ENCODE peak calls at places on chromosomes 7 and 10, in five cellular contexts. One of them, this sample, is unnamed.

GRCh38 chr7:30584970-30585369 is 9.7 kb upstream of the GARS1 start:
- DNase-seq in kidney epithelial cell: no peak
- DNase-seq in neuronal stem cell: no peak
- DNase-seq in GM23338: peak; percentile 29
- DNase-seq in SJSA1: no peak
- DNase-seq in this sample: no peak

GRCh38 chr7:89238156-89238555 is 442.6 kb upstream of the TEX47 start:
- DNase-seq in neuronal stem cell: no peak
- DNase-seq in SJSA1: no peak
- DNase-seq in GM23338: no peak
- DNase-seq in kidney epithelial cell: no peak
- DNase-seq in this sample: no peak

GRCh38 chr7:148191391-148192076 is 399.0 kb upstream of the C7orf33 start:
- DNase-seq in GM23338: no peak
- DNase-seq in SJSA1: no peak
- DNase-seq in kidney epithelial cell: no peak
- DNase-seq in neuronal stem cell: no peak
- DNase-seq in this sample: no peak

GRCh38 chr10:125444790-125445189 is 238.2 kb downstream of the TEX36 start:
- DNase-seq in GM23338: peak; percentile 23
- DNase-seq in kidney epithelial cell: no peak
- DNase-seq in neuronal stem cell: no peak
- DNase-seq in SJSA1: no peak
- DNase-seq in this sample: no peak

GRCh38 chr7:90210925-90211324 is 615 bp upstream of the STEAP2 start:
- DNase-seq in kidney epithelial cell: no peak
- DNase-seq in neuronal stem cell: no peak
- DNase-seq in GM23338: peak; percentile 34
- DNase-seq in SJSA1: no peak
- DNase-seq in this sample: no peak

GRCh38 chr7:82359426-82359825 is 84.2 kb downstream of the CACNA2D1 start:
- DNase-seq in GM23338: no peak
- DNase-seq in neuronal stem cell: no peak
- DNase-seq in SJSA1: no peak
- DNase-seq in kidney epithelial cell: no peak
- DNase-seq in this sample: no peak

GRCh38 chr10:63376560-63377304 is 89.0 kb downstream of the JMJD1C start:
- DNase-seq in SJSA1: no peak
- DNase-seq in neuronal stem cell: no peak
- DNase-seq in kidney epithelial cell: no peak
- DNase-seq in GM23338: no peak
- DNase-seq in this sample: no peak

GRCh38 chr10:31704195-31704594 is 224.4 kb downstream of the ARHGAP12 start:
- DNase-seq in neuronal stem cell: no peak
- DNase-seq in GM23338: no peak
- DNase-seq in kidney epithelial cell: no peak
- DNase-seq in SJSA1: no peak
- DNase-seq in this sample: no peak

GRCh38 chr7:112091768-112092167 is 114.4 kb downstream of the DOCK4 start:
- DNase-seq in neuronal stem cell: no peak
- DNase-seq in SJSA1: no peak
- DNase-seq in GM23338: no peak
- DNase-seq in kidney epithelial cell: no peak
- DNase-seq in this sample: no peak

GRCh38 chr7:131183611-131184119 is 144.0 kb upstream of the MKLN1 start:
- DNase-seq in neuronal stem cell: no peak
- DNase-seq in SJSA1: no peak
- DNase-seq in kidney epithelial cell: no peak
- DNase-seq in GM23338: no peak
- DNase-seq in this sample: no peak

GRCh38 chr7:116632349-116632748 is 39.6 kb upstream of the MET start:
- DNase-seq in GM23338: no peak
- DNase-seq in SJSA1: no peak
- DNase-seq in kidney epithelial cell: no peak
- DNase-seq in neuronal stem cell: no peak
- DNase-seq in this sample: no peak

GRCh38 chr7:156665101-156665500 is 24.5 kb downstream of the RNF32 start:
- DNase-seq in GM23338: peak; percentile 82
- DNase-seq in kidney epithelial cell: no peak
- DNase-seq in neuronal stem cell: peak; percentile 42
- DNase-seq in SJSA1: no peak
- DNase-seq in this sample: no peak

GRCh38 chr7:2110586-2111396 is 122.0 kb downstream of the MAD1L1 start:
- DNase-seq in SJSA1: no peak
- DNase-seq in neuronal stem cell: no peak
- DNase-seq in GM23338: no peak
- DNase-seq in kidney epithelial cell: no peak
- DNase-seq in this sample: no peak

GRCh38 chr10:55320187-55320586 is 519.2 kb upstream of the PCDH15 start:
- DNase-seq in SJSA1: no peak
- DNase-seq in kidney epithelial cell: no peak
- DNase-seq in neuronal stem cell: no peak
- DNase-seq in GM23338: no peak
- DNase-seq in this sample: no peak

GRCh38 chr7:106068986-106069385 is 43.1 kb downstream of the SYPL1 start:
- DNase-seq in GM23338: no peak
- DNase-seq in kidney epithelial cell: no peak
- DNase-seq in neuronal stem cell: no peak
- DNase-seq in SJSA1: no peak
- DNase-seq in this sample: no peak

GRCh38 chr7:6530626-6531491 is 20.4 kb downstream of the GRID2IP start:
- DNase-seq in GM23338: peak; percentile 86
- DNase-seq in kidney epithelial cell: no peak
- DNase-seq in SJSA1: no peak
- DNase-seq in neuronal stem cell: no peak
- DNase-seq in this sample: no peak

GRCh38 chr7:86600506-86601290 is 43.0 kb upstream of the GRM3 start:
- DNase-seq in kidney epithelial cell: no peak
- DNase-seq in GM23338: peak; percentile 30
- DNase-seq in SJSA1: no peak
- DNase-seq in neuronal stem cell: no peak
- DNase-seq in this sample: no peak

GRCh38 chr7:20189852-20190251 is 27.3 kb downstream of the MACC1 start:
- DNase-seq in neuronal stem cell: no peak
- DNase-seq in SJSA1: no peak
- DNase-seq in kidney epithelial cell: no peak
- DNase-seq in GM23338: no peak
- DNase-seq in this sample: no peak

GRCh38 chr7:15284406-15284805 is 277.4 kb downstream of the AGMO start:
- DNase-seq in kidney epithelial cell: no peak
- DNase-seq in neuronal stem cell: no peak
- DNase-seq in SJSA1: no peak
- DNase-seq in GM23338: no peak
- DNase-seq in this sample: no peak

GRCh38 chr10:76336213-76336963 is 905.0 kb downstream of the LRMDA start:
- DNase-seq in SJSA1: no peak
- DNase-seq in neuronal stem cell: no peak
- DNase-seq in GM23338: peak; percentile 7
- DNase-seq in kidney epithelial cell: no peak
- DNase-seq in this sample: no peak

GRCh38 chr7:127713758-127714157 is 61.8 kb downstream of the SND1 start:
- DNase-seq in neuronal stem cell: no peak
- DNase-seq in GM23338: no peak
- DNase-seq in SJSA1: no peak
- DNase-seq in kidney epithelial cell: no peak
- DNase-seq in this sample: no peak

GRCh38 chr10:104259456-104259855 is 4.8 kb downstream of the GSTO1 start:
- DNase-seq in kidney epithelial cell: no peak
- DNase-seq in SJSA1: no peak
- DNase-seq in GM23338: no peak
- DNase-seq in neuronal stem cell: no peak
- DNase-seq in this sample: no peak
- H3K36me3 ChIP-seq in kidney epithelial cell: peaks cover 2% of the 10 kb centered on the region
- H3K36me3 ChIP-seq in SJSA1: peaks cover 85% of the 10 kb centered on the region
- H3K36me3 ChIP-seq in GM23338: peaks cover 19% of the 10 kb centered on the region
- H3K36me3 ChIP-seq in neuronal stem cell: peaks cover 2% of the 10 kb centered on the region
- H3K36me3 ChIP-seq in this sample: peaks cover 59% of the 10 kb centered on the region

DNA sequence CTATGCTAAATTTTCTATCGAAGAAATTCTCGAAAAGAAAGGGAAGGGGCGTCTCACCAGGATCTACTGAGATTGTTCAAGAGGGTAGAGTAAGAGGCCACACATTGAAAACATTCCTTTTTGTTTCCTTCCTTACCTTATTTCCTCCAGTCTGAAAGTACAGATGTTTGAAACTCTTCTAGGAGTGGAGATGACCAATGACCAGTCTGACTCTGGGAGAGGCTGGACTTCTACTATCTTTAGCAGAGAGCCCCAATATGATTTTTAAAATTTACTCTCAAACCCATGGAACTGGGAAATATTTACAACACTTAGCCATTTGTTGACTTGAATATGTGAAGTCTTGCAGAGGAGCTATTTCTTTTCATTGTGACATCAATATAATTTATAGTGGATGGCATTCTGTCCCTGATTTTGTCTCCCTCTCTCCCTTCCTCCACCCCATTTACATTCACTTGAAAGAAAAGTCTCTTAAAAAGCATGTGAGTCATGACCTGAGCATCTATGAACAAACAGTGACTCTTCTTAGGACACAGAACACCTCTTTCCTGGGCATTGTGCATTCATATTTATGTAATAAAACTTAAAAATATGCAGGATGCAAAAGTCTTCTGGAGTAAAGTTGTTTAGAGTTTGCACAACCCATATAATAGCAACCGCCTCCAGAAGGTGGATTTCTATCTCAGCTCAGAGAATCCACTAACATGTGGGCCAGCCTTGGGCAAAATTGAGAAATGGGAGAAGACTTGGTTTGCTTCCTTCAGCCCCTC is 31.2 kb upstream of the BMPER start:
- DNase-seq in kidney epithelial cell: no peak
- DNase-seq in SJSA1: no peak
- DNase-seq in neuronal stem cell: no peak
- DNase-seq in GM23338: no peak
- DNase-seq in this sample: no peak
- H3K4me3 ChIP-seq in kidney epithelial cell: no peak overlapping the region
- H3K4me3 ChIP-seq in SJSA1: no peak overlapping the region
- H3K4me3 ChIP-seq in neuronal stem cell: no peak overlapping the region
- H3K4me3 ChIP-seq in GM23338: no peak overlapping the region
- H3K4me3 ChIP-seq in this sample: no peak overlapping the region

GRCh38 chr7:74567318-74567668 is 90.2 kb upstream of the GTF2I start:
- DNase-seq in neuronal stem cell: no peak
- DNase-seq in SJSA1: no peak
- DNase-seq in GM23338: no peak
- DNase-seq in kidney epithelial cell: no peak
- DNase-seq in this sample: no peak

GRCh38 chr7:74560081-74560719 is 97.3 kb upstream of the GTF2I start:
- DNase-seq in neuronal stem cell: no peak
- DNase-seq in SJSA1: no peak
- DNase-seq in kidney epithelial cell: no peak
- DNase-seq in GM23338: no peak
- DNase-seq in this sample: no peak

DNA sequence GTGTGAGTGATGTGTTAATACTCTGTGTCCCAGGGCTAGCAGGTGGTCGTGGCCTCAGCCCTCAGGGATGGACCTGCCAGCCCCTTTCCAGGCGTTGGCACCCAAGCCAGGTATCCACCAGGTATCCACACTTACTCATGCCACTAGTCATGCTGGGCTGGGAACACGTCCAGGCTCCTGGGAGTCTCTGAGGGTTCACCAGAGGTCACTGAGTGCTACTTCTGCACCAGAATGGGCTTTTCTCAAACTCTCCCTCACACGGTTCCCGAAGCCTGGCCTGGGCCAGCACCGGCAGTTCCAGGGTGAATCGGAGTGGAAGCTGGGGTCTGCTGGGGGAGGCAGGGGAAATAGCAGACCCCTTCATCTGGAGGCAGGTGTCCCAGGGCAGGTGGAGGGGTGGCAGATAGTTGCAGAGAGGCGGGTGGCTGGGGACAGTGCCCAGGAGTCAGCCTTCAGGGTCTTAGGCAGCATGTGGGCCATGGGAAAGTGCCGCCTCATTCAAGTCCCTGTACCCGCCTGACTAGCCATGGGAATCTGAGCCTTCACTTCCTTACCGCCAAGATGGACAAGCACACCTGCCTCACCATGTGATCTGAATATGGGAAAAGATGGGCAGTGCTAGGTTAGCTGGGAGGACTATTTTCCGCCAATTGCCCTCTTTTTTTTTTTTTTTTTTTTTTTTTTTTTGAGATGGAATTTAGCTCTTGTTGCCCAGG is 95.5 kb upstream of the GTF2I start:
- DNase-seq in kidney epithelial cell: no peak
- DNase-seq in GM23338: no peak
- DNase-seq in neuronal stem cell: no peak
- DNase-seq in SJSA1: no peak
- DNase-seq in this sample: no peak
- H3K36me3 ChIP-seq in kidney epithelial cell: peaks cover 3% of the 10 kb centered on the region
- H3K36me3 ChIP-seq in GM23338: no peaks in the 10 kb centered on the region
- H3K36me3 ChIP-seq in neuronal stem cell: peaks cover 40% of the 10 kb centered on the region
- H3K36me3 ChIP-seq in SJSA1: peaks cover 14% of the 10 kb centered on the region
- H3K36me3 ChIP-seq in this sample: peaks cover 20% of the 10 kb centered on the region

GRCh38 chr10:95275726-95276366 is 15.0 kb downstream of the PDLIM1 start:
- DNase-seq in neuronal stem cell: no peak
- DNase-seq in SJSA1: no peak
- DNase-seq in kidney epithelial cell: no peak
- DNase-seq in GM23338: no peak
- DNase-seq in this sample: no peak

GRCh38 chr10:95277201-95277570 is 13.6 kb downstream of the PDLIM1 start:
- DNase-seq in SJSA1: peak; percentile 13
- DNase-seq in kidney epithelial cell: no peak
- DNase-seq in neuronal stem cell: no peak
- DNase-seq in GM23338: no peak
- DNase-seq in this sample: no peak

GRCh38 chr10:95277614-95278013 is 13.2 kb downstream of the PDLIM1 start:
- DNase-seq in GM23338: no peak
- DNase-seq in neuronal stem cell: no peak
- DNase-seq in kidney epithelial cell: no peak
- DNase-seq in SJSA1: no peak
- DNase-seq in this sample: no peak

GRCh38 chr10:95276367-95277200 is 14.2 kb downstream of the PDLIM1 start:
- DNase-seq in kidney epithelial cell: no peak
- DNase-seq in SJSA1: peak; percentile 17
- DNase-seq in neuronal stem cell: no peak
- DNase-seq in GM23338: no peak
- DNase-seq in this sample: no peak

GRCh38 chr10:95273393-95274312 is 17.1 kb downstream of the PDLIM1 start:
- DNase-seq in GM23338: no peak
- DNase-seq in kidney epithelial cell: no peak
- DNase-seq in neuronal stem cell: no peak
- DNase-seq in SJSA1: peak; percentile 84
- DNase-seq in this sample: peak; percentile 83
- H3K4me3 ChIP-seq in GM23338: no peak overlapping the region
- H3K4me3 ChIP-seq in kidney epithelial cell: no peak overlapping the region
- H3K4me3 ChIP-seq in neuronal stem cell: no peak overlapping the region
- H3K4me3 ChIP-seq in SJSA1: no peak overlapping the region
- H3K4me3 ChIP-seq in this sample: no peak overlapping the region

GRCh38 chr7:110620336-110620735 is 470.6 kb upstream of the LRRN3 start:
- DNase-seq in SJSA1: no peak
- DNase-seq in neuronal stem cell: no peak
- DNase-seq in GM23338: no peak
- DNase-seq in kidney epithelial cell: no peak
- DNase-seq in this sample: no peak
- H3K36me3 ChIP-seq in SJSA1: no peaks in the 10 kb centered on the region
- H3K36me3 ChIP-seq in neuronal stem cell: no peaks in the 10 kb centered on the region
- H3K36me3 ChIP-seq in GM23338: no peaks in the 10 kb centered on the region
- H3K36me3 ChIP-seq in kidney epithelial cell: no peaks in the 10 kb centered on the region
- H3K36me3 ChIP-seq in this sample: no peaks in the 10 kb centered on the region

GRCh38 chr10:117542706-117543244 is at the start of gene EMX2:
- DNase-seq in kidney epithelial cell: no peak
- DNase-seq in neuronal stem cell: no peak
- DNase-seq in GM23338: peak; percentile 61
- DNase-seq in SJSA1: no peak
- DNase-seq in this sample: no peak
- H3K4me3 ChIP-seq in kidney epithelial cell: peak within 1 kb of the TSS; percentile 86
- H3K4me3 ChIP-seq in neuronal stem cell: peak within 1 kb of the TSS; percentile 90
- H3K4me3 ChIP-seq in GM23338: peak within 1 kb of the TSS; percentile 68
- H3K4me3 ChIP-seq in SJSA1: peak within 1 kb of the TSS; percentile 27
- H3K4me3 ChIP-seq in this sample: peak within 1 kb of the TSS; percentile 51

GRCh38 chr10:839550-840205 is 91.8 kb downstream of the LARP4B start:
- DNase-seq in SJSA1: no peak
- DNase-seq in neuronal stem cell: no peak
- DNase-seq in GM23338: no peak
- DNase-seq in kidney epithelial cell: peak; percentile 21
- DNase-seq in this sample: no peak
- H3K36me3 ChIP-seq in SJSA1: peaks cover 89% of the 10 kb centered on the region
- H3K36me3 ChIP-seq in neuronal stem cell: peaks cover 16% of the 10 kb centered on the region
- H3K36me3 ChIP-seq in GM23338: peaks cover 25% of the 10 kb centered on the region
- H3K36me3 ChIP-seq in kidney epithelial cell: peaks cover 2% of the 10 kb centered on the region
- H3K36me3 ChIP-seq in this sample: peaks cover 50% of the 10 kb centered on the region